ENCODE peak calls at places on chromosomes 12 and 14, in seven cellular contexts. One of them, this sample, is unnamed.
A peak's percentile ranks its signal among the peaks of the same experiment; 100 is the strongest.

GRCh38 chr12:34400986-34401658 is 378.8 kb downstream of the ALG10 start:
- DNase-seq in left lung: peak; percentile 70
- DNase-seq in right atrium auricular region: peak; percentile 34
- DNase-seq in AG10803: no peak
- DNase-seq in BE2C: peak; percentile 4
- DNase-seq in OCI-LY7: no peak
- DNase-seq in heart right ventricle: no peak
- DNase-seq in this sample: peak; percentile 70

GRCh38 chr14:96762650-96763049 is 34.5 kb upstream of the VRK1 start:
- DNase-seq in left lung: no peak
- DNase-seq in right atrium auricular region: no peak
- DNase-seq in AG10803: peak; percentile 16
- DNase-seq in BE2C: peak; percentile 42
- DNase-seq in OCI-LY7: peak; percentile 81
- DNase-seq in heart right ventricle: no peak
- DNase-seq in this sample: no peak

GRCh38 chr12:88922816-88923215 is 342.5 kb upstream of the KITLG start:
- DNase-seq in left lung: no peak
- DNase-seq in right atrium auricular region: no peak
- DNase-seq in AG10803: peak; percentile 39
- DNase-seq in BE2C: no peak
- DNase-seq in OCI-LY7: no peak
- DNase-seq in heart right ventricle: no peak
- DNase-seq in this sample: no peak

GRCh38 chr12:26938660-26939185 is 453 bp downstream of the FGFR1OP2 start:
- DNase-seq in left lung: peak; percentile 90
- DNase-seq in right atrium auricular region: no peak
- DNase-seq in AG10803: no peak
- DNase-seq in BE2C: no peak
- DNase-seq in OCI-LY7: peak; percentile 63
- DNase-seq in heart right ventricle: no peak
- DNase-seq in this sample: no peak

GRCh38 chr14:30525833-30526232 is 33.1 kb upstream of the G2E3 start:
- DNase-seq in left lung: no peak
- DNase-seq in right atrium auricular region: no peak
- DNase-seq in AG10803: peak; percentile 51
- DNase-seq in BE2C: no peak
- DNase-seq in OCI-LY7: no peak
- DNase-seq in heart right ventricle: no peak
- DNase-seq in this sample: no peak

GRCh38 chr14:93185333-93185688 is 194 bp downstream of the LYSET start:
- DNase-seq in left lung: no peak
- DNase-seq in right atrium auricular region: no peak
- DNase-seq in AG10803: no peak
- DNase-seq in BE2C: no peak
- DNase-seq in OCI-LY7: no peak
- DNase-seq in heart right ventricle: no peak
- DNase-seq in this sample: no peak

GRCh38 chr14:82647088-82647697 is 1113.5 kb upstream of the SEL1L start:
- DNase-seq in left lung: no peak
- DNase-seq in right atrium auricular region: no peak
- DNase-seq in AG10803: no peak
- DNase-seq in BE2C: no peak
- DNase-seq in OCI-LY7: no peak
- DNase-seq in heart right ventricle: no peak
- DNase-seq in this sample: no peak

GRCh38 chr14:98010791-98011190 is 1213.6 kb downstream of the VRK1 start:
- DNase-seq in left lung: no peak
- DNase-seq in right atrium auricular region: no peak
- DNase-seq in AG10803: no peak
- DNase-seq in BE2C: no peak
- DNase-seq in OCI-LY7: no peak
- DNase-seq in heart right ventricle: no peak
- DNase-seq in this sample: no peak

GRCh38 chr12:57009949-57010626 is 3.7 kb upstream of the ZBTB39 start:
- DNase-seq in left lung: no peak
- DNase-seq in right atrium auricular region: no peak
- DNase-seq in AG10803: no peak
- DNase-seq in BE2C: no peak
- DNase-seq in OCI-LY7: no peak
- DNase-seq in heart right ventricle: no peak
- DNase-seq in this sample: no peak

GRCh38 chr12:50211392-50212070 is 44.4 kb upstream of the CERS5 start:
- DNase-seq in left lung: no peak
- DNase-seq in right atrium auricular region: no peak
- DNase-seq in AG10803: peak; percentile 68
- DNase-seq in BE2C: no peak
- DNase-seq in OCI-LY7: peak; percentile 21
- DNase-seq in heart right ventricle: no peak
- DNase-seq in this sample: no peak

GRCh38 chr12:34404377-34405285 is 382.3 kb downstream of the ALG10 start:
- DNase-seq in left lung: peak; percentile 32
- DNase-seq in right atrium auricular region: peak; percentile 34
- DNase-seq in AG10803: no peak
- DNase-seq in BE2C: peak; percentile 2
- DNase-seq in OCI-LY7: no peak
- DNase-seq in heart right ventricle: no peak
- DNase-seq in this sample: peak; percentile 45

GRCh38 chr14:105481886-105482454 is 4.7 kb upstream of the CRIP1 start:
- DNase-seq in left lung: peak; percentile 95
- DNase-seq in right atrium auricular region: peak; percentile 99
- DNase-seq in AG10803: peak; percentile 99
- DNase-seq in BE2C: peak; percentile 95
- DNase-seq in OCI-LY7: peak; percentile 80
- DNase-seq in heart right ventricle: peak; percentile 97
- DNase-seq in this sample: peak; percentile 99

GRCh38 chr14:96702831-96703230 is 94.4 kb upstream of the VRK1 start:
- DNase-seq in left lung: no peak
- DNase-seq in right atrium auricular region: no peak
- DNase-seq in AG10803: no peak
- DNase-seq in BE2C: no peak
- DNase-seq in OCI-LY7: no peak
- DNase-seq in heart right ventricle: no peak
- DNase-seq in this sample: no peak

GRCh38 chr14:24083462-24083861 is 10.6 kb upstream of the PCK2 start:
- DNase-seq in left lung: no peak
- DNase-seq in right atrium auricular region: no peak
- DNase-seq in AG10803: no peak
- DNase-seq in BE2C: no peak
- DNase-seq in OCI-LY7: no peak
- DNase-seq in heart right ventricle: no peak
- DNase-seq in this sample: no peak

GRCh38 chr14:56874375-56874774 is 64.1 kb upstream of the OTX2 start:
- DNase-seq in left lung: no peak
- DNase-seq in right atrium auricular region: no peak
- DNase-seq in AG10803: no peak
- DNase-seq in BE2C: peak; percentile 19
- DNase-seq in OCI-LY7: peak; percentile 10
- DNase-seq in heart right ventricle: no peak
- DNase-seq in this sample: no peak

GRCh38 chr12:123723011-123723410 is 10.9 kb downstream of the ATP6V0A2 start:
- DNase-seq in left lung: no peak
- DNase-seq in right atrium auricular region: no peak
- DNase-seq in AG10803: no peak
- DNase-seq in BE2C: no peak
- DNase-seq in OCI-LY7: no peak
- DNase-seq in heart right ventricle: no peak
- DNase-seq in this sample: no peak

GRCh38 chr14:55540847-55541773 is 38.9 kb upstream of the KTN1 start:
- DNase-seq in left lung: no peak
- DNase-seq in right atrium auricular region: no peak
- DNase-seq in AG10803: no peak
- DNase-seq in BE2C: no peak
- DNase-seq in OCI-LY7: no peak
- DNase-seq in heart right ventricle: no peak
- DNase-seq in this sample: no peak

GRCh38 chr14:24982472-24983155 is 67.3 kb downstream of the STXBP6 start:
- DNase-seq in left lung: no peak
- DNase-seq in right atrium auricular region: no peak
- DNase-seq in AG10803: peak; percentile 25
- DNase-seq in BE2C: no peak
- DNase-seq in OCI-LY7: no peak
- DNase-seq in heart right ventricle: no peak
- DNase-seq in this sample: no peak

GRCh38 chr14:104603623-104604401 is 760 bp downstream of the TMEM179 start:
- DNase-seq in left lung: peak; percentile 75
- DNase-seq in right atrium auricular region: no peak
- DNase-seq in AG10803: no peak
- DNase-seq in BE2C: no peak
- DNase-seq in OCI-LY7: no peak
- DNase-seq in heart right ventricle: no peak
- DNase-seq in this sample: peak; percentile 71

GRCh38 chr14:93712838-93713724 is 75.2 kb downstream of the PRIMA1 start:
- DNase-seq in left lung: peak; percentile 39
- DNase-seq in right atrium auricular region: peak; percentile 32
- DNase-seq in AG10803: peak; percentile 2
- DNase-seq in BE2C: no peak
- DNase-seq in OCI-LY7: no peak
- DNase-seq in heart right ventricle: no peak
- DNase-seq in this sample: peak; percentile 50

GRCh38 chr14:91038439-91038838 is 22.0 kb downstream of the RPS6KA5 start:
- DNase-seq in left lung: no peak
- DNase-seq in right atrium auricular region: no peak
- DNase-seq in AG10803: peak; percentile 75
- DNase-seq in BE2C: no peak
- DNase-seq in OCI-LY7: no peak
- DNase-seq in heart right ventricle: no peak
- DNase-seq in this sample: no peak

GRCh38 chr14:104221071-104221625 is 82.8 kb downstream of the KIF26A start:
- DNase-seq in left lung: peak; percentile 61
- DNase-seq in right atrium auricular region: no peak
- DNase-seq in AG10803: no peak
- DNase-seq in BE2C: no peak
- DNase-seq in OCI-LY7: no peak
- DNase-seq in heart right ventricle: no peak
- DNase-seq in this sample: no peak

DNA sequence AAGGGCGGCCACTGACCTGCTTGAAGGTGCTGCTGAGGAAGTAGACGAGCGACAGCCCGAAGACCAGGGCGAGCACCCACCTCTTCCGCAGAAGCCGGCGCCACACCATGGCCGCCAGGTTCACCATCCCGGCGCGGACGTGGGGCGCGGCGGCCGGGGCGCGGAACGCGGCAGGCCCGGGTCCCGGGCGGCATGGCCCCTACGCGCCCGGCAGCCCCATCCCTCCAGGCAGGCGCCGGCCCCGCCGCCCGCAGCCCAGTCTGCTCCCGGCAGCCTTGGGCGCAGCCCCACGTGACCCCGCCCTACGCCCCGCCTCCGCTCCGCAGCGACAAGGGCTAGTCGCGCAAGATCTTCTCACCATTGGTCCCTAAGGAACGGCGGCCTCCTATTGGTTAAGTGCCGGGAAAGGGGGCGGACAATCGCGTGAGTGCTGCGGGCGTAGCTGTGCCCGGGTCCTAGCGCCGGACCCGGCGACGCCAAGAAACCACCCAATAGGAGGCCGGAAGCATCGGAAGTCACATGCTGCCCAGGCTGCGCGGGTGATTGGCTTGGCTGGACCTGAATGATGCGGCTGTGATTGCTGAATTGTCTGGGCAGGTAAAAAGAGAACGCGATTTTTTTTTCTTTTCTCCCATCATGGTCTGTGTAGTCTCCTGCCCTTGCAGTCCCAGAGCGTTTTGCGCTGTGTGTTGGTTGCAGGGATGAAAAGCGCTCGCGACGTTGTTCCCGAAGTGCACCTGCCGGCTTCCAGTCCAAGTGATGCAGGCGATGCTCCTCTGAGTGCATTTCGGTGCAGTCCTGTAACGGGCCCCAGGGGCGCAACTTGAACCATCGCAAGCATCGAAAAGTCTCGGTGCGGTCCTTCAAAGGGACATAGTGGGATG is at the start of the genes RNFT2 and SPRING1:
- DNase-seq in left lung: peak; percentile 99
- DNase-seq in right atrium auricular region: peak; percentile 99
- DNase-seq in AG10803: peak; percentile 99
- DNase-seq in BE2C: peak; percentile 100
- DNase-seq in OCI-LY7: peak; percentile 99
- DNase-seq in heart right ventricle: peak; percentile 100
- DNase-seq in this sample: peak; percentile 100
- TF ChIP-seq CTCF in left lung: no peak
- TF ChIP-seq CTCF in right atrium auricular region: no peak
- TF ChIP-seq CTCF in AG10803: no peak
- TF ChIP-seq CTCF in BE2C: peak; percentile 30
- TF ChIP-seq CTCF in OCI-LY7: peak; percentile 64
- TF ChIP-seq CTCF in heart right ventricle: no peak
- TF ChIP-seq CTCF in this sample: no peak

GRCh38 chr12:7498832-7499231 is 4.7 kb downstream of the CD163 start:
- DNase-seq in left lung: no peak
- DNase-seq in right atrium auricular region: no peak
- DNase-seq in AG10803: peak; percentile 97
- DNase-seq in BE2C: no peak
- DNase-seq in OCI-LY7: no peak
- DNase-seq in heart right ventricle: no peak
- DNase-seq in this sample: no peak

GRCh38 chr12:7501031-7501585 is 2.5 kb downstream of the CD163 start:
- DNase-seq in left lung: no peak
- DNase-seq in right atrium auricular region: no peak
- DNase-seq in AG10803: peak; percentile 29
- DNase-seq in BE2C: no peak
- DNase-seq in OCI-LY7: no peak
- DNase-seq in heart right ventricle: no peak
- DNase-seq in this sample: no peak

GRCh38 chr12:7497661-7498060 is 5.9 kb downstream of the CD163 start:
- DNase-seq in left lung: no peak
- DNase-seq in right atrium auricular region: no peak
- DNase-seq in AG10803: peak; percentile 65
- DNase-seq in BE2C: no peak
- DNase-seq in OCI-LY7: no peak
- DNase-seq in heart right ventricle: no peak
- DNase-seq in this sample: no peak

GRCh38 chr12:7503686-7504085 is at the start of gene CD163:
- DNase-seq in left lung: no peak
- DNase-seq in right atrium auricular region: no peak
- DNase-seq in AG10803: no peak
- DNase-seq in BE2C: no peak
- DNase-seq in OCI-LY7: no peak
- DNase-seq in heart right ventricle: no peak
- DNase-seq in this sample: no peak

GRCh38 chr12:7502612-7503011 is 965 bp downstream of the CD163 start:
- DNase-seq in left lung: no peak
- DNase-seq in right atrium auricular region: no peak
- DNase-seq in AG10803: no peak
- DNase-seq in BE2C: no peak
- DNase-seq in OCI-LY7: no peak
- DNase-seq in heart right ventricle: no peak
- DNase-seq in this sample: no peak
- H3K4me3 ChIP-seq in left lung: peak overlapping the region; percentile 43
- H3K4me3 ChIP-seq in right atrium auricular region: peak overlapping the region; percentile 19
- H3K4me3 ChIP-seq in AG10803: no peak overlapping the region
- H3K4me3 ChIP-seq in BE2C: no peak overlapping the region
- H3K4me3 ChIP-seq in OCI-LY7: no peak overlapping the region
- H3K4me3 ChIP-seq in heart right ventricle: peak overlapping the region; percentile 30
- H3K4me3 ChIP-seq in this sample: peak overlapping the region; percentile 51

GRCh38 chr12:68113644-68114043 is 45.9 kb downstream of the IFNG start:
- DNase-seq in left lung: no peak
- DNase-seq in right atrium auricular region: no peak
- DNase-seq in AG10803: no peak
- DNase-seq in BE2C: peak; percentile 22
- DNase-seq in OCI-LY7: peak; percentile 22
- DNase-seq in heart right ventricle: no peak
- DNase-seq in this sample: no peak
- TF ChIP-seq CTCF in left lung: no peak
- TF ChIP-seq CTCF in right atrium auricular region: no peak
- TF ChIP-seq CTCF in AG10803: peak; percentile 15
- TF ChIP-seq CTCF in BE2C: peak; percentile 31
- TF ChIP-seq CTCF in OCI-LY7: peak; percentile 72
- TF ChIP-seq CTCF in heart right ventricle: no peak
- TF ChIP-seq CTCF in this sample: no peak

GRCh38 chr12:124754949-124755800 is 108.5 kb downstream of the SCARB1 start:
- DNase-seq in left lung: peak; percentile 92
- DNase-seq in right atrium auricular region: peak; percentile 97
- DNase-seq in AG10803: peak; percentile 95
- DNase-seq in BE2C: no peak
- DNase-seq in OCI-LY7: no peak
- DNase-seq in heart right ventricle: peak; percentile 87
- DNase-seq in this sample: peak; percentile 91
- H3K4me3 ChIP-seq in left lung: no peak overlapping the region
- H3K4me3 ChIP-seq in right atrium auricular region: no peak overlapping the region
- H3K4me3 ChIP-seq in AG10803: no peak overlapping the region
- H3K4me3 ChIP-seq in BE2C: no peak overlapping the region
- H3K4me3 ChIP-seq in OCI-LY7: no peak overlapping the region
- H3K4me3 ChIP-seq in heart right ventricle: no peak overlapping the region
- H3K4me3 ChIP-seq in this sample: peak overlapping the region; percentile 45

This sample was measured in coronary artery.